ENCODE peak calls at places on chromosomes 2 and 18, in four cellular contexts. E is GM23338, D is HepG2, I is GM12878. K is an unnamed sample.

GRCh38 chr2:189267491-189267890 is 87.9 kb upstream of the COL5A2 start:
- DNase-seq in E (no peak), D (no peak), I (no peak), K (no peak)

GRCh38 chr2:127398239-127398590 is 10.4 kb upstream of the MAP3K2 start:
- DNase-seq in E (no peak), D (peak), I (no peak), K (peak)

GRCh38 chr18:49754866-49755265 is 58.5 kb downstream of the ACAA2 start:
- DNase-seq in E (no peak), D (no peak), I (no peak), K (no peak)

GRCh38 chr2:192162392-192163042 is 32.2 kb downstream of the TMEFF2 start:
- DNase-seq in E (peak), D (peak), I (no peak), K (peak)

GRCh38 chr2:96098900-96099590 is 17.3 kb downstream of the ADRA2B start:
- DNase-seq in E (no peak), D (no peak), I (no peak), K (no peak)

GRCh38 chr18:60053747-60054304 is 154.0 kb downstream of the PMAIP1 start:
- DNase-seq in E (peak), D (peak), I (peak), K (peak)

GRCh38 chr18:42113529-42114191 is 158.6 kb downstream of the PIK3C3 start:
- DNase-seq in E (no peak), D (peak), I (no peak), K (no peak)

GRCh38 chr2:62423883-62424458 is 82.0 kb downstream of the TMEM17 start:
- DNase-seq in E (no peak), D (no peak), I (no peak), K (no peak)

GRCh38 chr18:7815797-7816196 is 248.7 kb downstream of the PTPRM start:
- DNase-seq in E (no peak), D (no peak), I (no peak), K (no peak)

GRCh38 chr2:218568190-218569037 is at the start of the genes CNOT9 and USP37:
- DNase-seq in E (peak), D (peak), I (peak), K (peak)

GRCh38 chr2:64582774-64583340 is 58.7 kb downstream of the AFTPH start:
- DNase-seq in E (no peak), D (no peak), I (peak), K (no peak)

GRCh38 chr2:237059155-237059875 is 26.4 kb upstream of the COPS8 start:
- DNase-seq in E (no peak), D (no peak), I (peak), K (no peak)

GRCh38 chr2:65557616-65558573 is 125.5 kb upstream of the SPRED2 start:
- DNase-seq in E (peak), D (no peak), I (no peak), K (no peak)

GRCh38 chr2:168328421-168328820 is 81.0 kb upstream of the STK39 start:
- DNase-seq in E (peak), D (peak), I (no peak), K (no peak)

GRCh38 chr2:234987754-234988153 is 35.9 kb downstream of the SH3BP4 start:
- DNase-seq in E (no peak), D (no peak), I (no peak), K (no peak)

GRCh38 chr18:75128911-75129716 is 79.8 kb downstream of the PTGR3 start:
- DNase-seq in E (no peak), D (no peak), I (no peak), K (no peak)

GRCh38 chr2:171824086-171824485 is 70.0 kb downstream of the SLC25A12 start:
- DNase-seq in E (no peak), D (no peak), I (no peak), K (no peak)

DNA sequence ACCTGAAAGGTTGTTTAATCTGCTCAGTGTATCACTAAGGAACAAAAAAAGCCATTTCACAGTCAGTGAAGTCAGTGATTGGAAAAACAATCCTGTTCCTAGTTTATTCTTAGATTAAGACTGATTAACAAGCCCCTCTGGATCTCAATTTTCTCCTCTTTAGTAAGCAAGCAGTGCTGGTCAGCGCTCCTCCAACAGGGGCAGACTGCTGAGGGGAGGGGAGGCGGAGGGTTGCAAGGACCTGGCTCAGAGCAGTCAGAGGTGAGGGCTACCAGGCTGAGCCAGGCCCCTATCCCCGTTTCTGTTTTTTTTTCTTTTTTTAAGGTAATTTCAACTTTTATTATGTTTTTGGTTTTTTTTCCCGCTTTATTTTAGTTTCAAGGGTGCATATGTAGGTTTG is 24.7 kb upstream of the KCNS3 start:
- DNase-seq in E (peak), D (no peak), I (no peak), K (no peak)
- TF ChIP-seq REST in E (peak), D (no peak), I (no peak), K (no peak)

GRCh38 chr2:88556026-88556425 is 71.2 kb downstream of the EIF2AK3 start:
- DNase-seq in E (no peak), D (no peak), I (no peak), K (no peak)
- TF ChIP-seq CREB1 in E (no peak), D (no peak), I (no peak), K (no peak)

DNA sequence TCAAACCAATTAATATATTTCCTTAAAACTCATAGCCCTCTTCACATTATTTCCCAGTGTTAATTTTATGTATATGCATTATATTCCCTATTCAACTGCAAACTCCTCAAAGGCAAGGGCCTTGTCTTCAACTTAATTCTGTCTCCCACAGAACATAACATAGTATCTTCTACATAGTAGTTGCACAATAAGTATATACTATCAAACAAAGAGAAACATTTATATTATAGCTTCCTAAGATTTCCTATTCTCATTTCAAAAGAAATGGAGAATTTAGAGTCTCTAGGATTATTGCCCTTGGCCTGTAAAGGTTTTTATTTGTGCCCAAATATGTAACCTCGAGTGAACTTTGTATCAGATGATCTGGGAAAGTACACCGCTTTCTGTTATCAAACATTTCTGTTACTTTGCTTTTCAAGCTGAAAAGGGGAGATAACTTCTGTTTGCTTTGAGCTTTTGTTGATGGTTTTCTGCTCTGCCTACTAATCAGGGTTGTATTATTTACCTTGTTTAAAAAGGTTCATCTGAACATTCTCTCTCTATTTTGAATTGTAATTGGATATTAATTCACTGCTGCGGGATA is 79.2 kb downstream of the XRCC5 start:
- DNase-seq in E (no peak), D (peak), I (no peak), K (peak)
- TF ChIP-seq REST in E (no peak), D (no peak), I (no peak), K (no peak)

GRCh38 chr2:15429032-15429431 is 132.1 kb downstream of the NBAS start:
- DNase-seq in E (no peak), D (no peak), I (no peak), K (no peak)

GRCh38 chr2:15421761-15422160 is 139.4 kb downstream of the NBAS start:
- DNase-seq in E (no peak), D (no peak), I (no peak), K (peak)

GRCh38 chr2:15427987-15428386 is 133.1 kb downstream of the NBAS start:
- DNase-seq in E (no peak), D (no peak), I (no peak), K (no peak)

GRCh38 chr2:15426606-15427005 is 134.5 kb downstream of the NBAS start:
- DNase-seq in E (no peak), D (no peak), I (no peak), K (no peak)

DNA sequence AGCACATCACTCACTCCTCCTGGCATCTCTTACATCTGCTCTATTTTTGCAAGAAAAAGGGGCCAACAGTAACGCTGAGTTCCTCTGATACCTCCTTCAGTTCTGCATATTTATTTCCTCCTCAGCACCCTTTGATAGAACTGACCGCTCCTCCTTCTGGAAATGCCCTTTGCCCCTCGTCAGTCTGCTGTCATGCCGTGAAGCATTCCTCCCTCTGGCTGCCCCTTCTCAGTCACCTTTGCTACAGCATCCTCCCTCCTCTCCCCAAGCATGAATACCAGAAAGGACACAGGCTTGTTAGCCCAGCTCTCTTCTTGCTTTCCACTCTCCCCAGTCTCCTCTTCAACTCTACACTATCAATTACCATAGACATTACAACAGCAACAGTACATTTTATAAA is 135.4 kb downstream of the NBAS start:
- DNase-seq in E (peak), D (no peak), I (no peak), K (no peak)
- TF ChIP-seq CREB1 in E (no peak), D (no peak), I (no peak), K (no peak)

DNA sequence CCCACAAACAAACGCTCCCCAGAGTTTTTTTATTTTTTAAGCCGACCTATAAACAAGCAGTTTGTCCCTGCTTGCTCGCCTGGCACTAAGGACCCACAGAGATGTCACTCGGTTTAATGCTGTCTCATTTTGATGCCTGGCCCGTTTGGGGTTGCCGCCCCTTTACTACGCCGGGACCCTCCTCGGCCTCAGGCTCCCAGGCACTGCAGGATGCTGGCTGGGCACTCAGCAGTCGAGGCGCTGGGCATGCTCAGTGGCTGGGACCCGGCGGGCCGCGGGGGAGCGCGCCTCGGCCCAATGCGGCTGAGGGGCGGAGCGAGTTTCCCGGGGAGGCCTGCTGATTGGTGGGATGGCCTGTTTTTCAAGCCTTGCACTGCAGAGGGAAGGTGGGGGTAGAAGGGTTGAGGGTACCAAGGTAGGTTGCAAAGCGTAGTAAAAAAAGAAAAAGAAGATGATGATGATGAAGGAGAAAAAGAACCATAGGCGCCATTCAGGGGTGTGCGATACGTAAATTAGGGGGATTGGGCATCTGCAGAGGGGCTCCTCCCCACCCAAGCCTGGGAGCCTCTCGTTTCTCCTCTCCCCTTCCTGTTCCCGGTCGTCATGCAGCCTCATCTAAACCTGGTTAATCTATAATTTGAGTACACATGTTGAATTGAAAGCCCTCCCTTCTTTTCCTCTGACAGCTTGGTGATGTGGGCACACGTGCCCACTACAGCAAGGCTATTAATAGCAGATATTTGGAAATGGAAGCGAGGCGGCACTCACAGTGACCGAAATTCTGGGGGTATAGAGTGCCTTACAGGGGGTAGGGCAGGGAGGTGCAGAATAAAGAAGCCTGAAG is 1.5 kb upstream of the IRS1 start:
- DNase-seq in E (peak), D (peak), I (peak), K (no peak)
- TF ChIP-seq REST in E (no peak), D (no peak), I (no peak), K (no peak)

GRCh38 chr2:48558436-48558835 is 28.5 kb downstream of the STON1 start:
- DNase-seq in E (no peak), D (no peak), I (no peak), K (no peak)
- TF ChIP-seq CREB1 in E (no peak), D (no peak), I (no peak), K (no peak)

DNA sequence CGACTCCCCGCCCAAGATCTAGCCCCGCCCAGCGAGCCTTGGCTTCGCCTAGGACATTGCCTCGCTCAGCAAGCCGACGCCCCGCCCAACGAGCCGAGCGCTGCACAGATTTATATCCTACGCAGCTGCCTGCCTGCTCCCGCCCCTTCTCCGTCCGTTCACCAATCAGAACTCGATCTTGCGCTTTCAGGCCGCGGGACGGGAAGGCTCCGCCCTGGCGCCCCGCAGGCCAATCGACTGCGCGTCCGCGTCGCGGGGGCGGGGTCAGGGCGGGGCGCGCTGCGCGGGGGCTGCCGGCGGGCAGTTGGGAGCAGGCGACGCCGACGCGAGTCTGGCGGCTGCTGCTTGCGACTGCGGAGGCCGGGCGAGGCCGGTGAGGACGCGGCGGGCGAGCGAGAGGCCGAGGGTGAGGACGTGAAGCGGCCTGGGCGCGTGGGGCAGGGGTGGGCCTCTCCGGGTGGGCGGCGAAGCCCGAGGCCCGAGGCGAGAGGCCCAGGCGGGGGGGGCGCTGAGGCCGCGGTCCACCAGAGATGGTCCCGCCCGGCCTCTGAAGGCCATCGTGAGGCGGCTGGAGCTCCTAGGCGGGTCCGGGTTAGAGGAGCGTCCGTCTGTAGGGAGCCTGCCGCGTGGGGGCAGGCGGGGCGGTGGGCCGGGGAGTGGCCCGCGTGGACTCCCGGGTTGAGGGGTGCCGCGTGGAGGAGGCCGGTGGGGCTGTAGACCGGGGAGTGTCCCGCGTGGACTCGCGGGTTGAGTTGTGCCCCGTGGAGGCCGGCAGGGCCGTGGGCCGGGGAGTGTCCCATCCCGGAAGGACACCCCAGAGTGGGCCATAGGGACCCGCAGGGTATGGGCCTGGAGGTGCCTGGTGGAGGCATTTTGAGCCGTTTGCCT is at the start of gene FARP2:
- DNase-seq in E (peak), D (peak), I (peak), K (peak)
- TF ChIP-seq REST in E (no peak), D (no peak), I (no peak), K (no peak)